ENCODE peak calls at places on chromosome 1, in four cellular contexts. Y is right lobe of liver, W is endothelial cell of umbilical vein, H is MM.1S. G is an unnamed sample. For H3K4me1, the result is how much of the 10 kb centered on the place peaks cover.

GRCh38 chr1:103058393-103058792 is 49.9 kb downstream of the COL11A1 start:
- DNase-seq in Y (no peak), W (no peak), H (no peak), G (no peak)

GRCh38 chr1:30981172-30981571 is 72.6 kb upstream of the SDC3 start:
- DNase-seq in Y (no peak), W (no peak), H (no peak), G (no peak)

GRCh38 chr1:91889717-91890459 is 3.9 kb upstream of the TGFBR3 start:
- DNase-seq in Y (no peak), W (peak), H (no peak), G (no peak)

GRCh38 chr1:167491586-167492408 is 26.5 kb downstream of the CD247 start:
- DNase-seq in Y (no peak), W (no peak), H (peak), G (no peak)

GRCh38 chr1:61322008-61322744 is 239.8 kb downstream of the NFIA start:
- DNase-seq in Y (no peak), W (no peak), H (no peak), G (no peak)

GRCh38 chr1:39199593-39199992 is 4.9 kb upstream of the MACF1 start:
- DNase-seq in Y (no peak), W (no peak), H (no peak), G (no peak)

GRCh38 chr1:94720091-94720793 is 99.9 kb upstream of the SLC44A3 start:
- DNase-seq in Y (no peak), W (no peak), H (no peak), G (no peak)

GRCh38 chr1:50369008-50369634 is 54.1 kb downstream of the DMRTA2 start:
- DNase-seq in Y (no peak), W (no peak), H (no peak), G (no peak)

GRCh38 chr1:78472851-78473496 is 17.8 kb upstream of the PTGFR start:
- DNase-seq in Y (no peak), W (no peak), H (no peak), G (no peak)

GRCh38 chr1:186535388-186536133 is 74.6 kb upstream of the PDC start:
- DNase-seq in Y (no peak), W (peak), H (no peak), G (no peak)

GRCh38 chr1:158931055-158931737 is at the start of gene PYHIN1:
- DNase-seq in Y (no peak), W (no peak), H (peak), G (no peak)

GRCh38 chr1:145751491-145752021 is 32.3 kb downstream of the CD160 start:
- DNase-seq in Y (no peak), W (peak), H (no peak), G (no peak)
- H3K4me3 ChIP-seq in Y (no peak), W (no peak), H (no peak), G (no peak)

DNA sequence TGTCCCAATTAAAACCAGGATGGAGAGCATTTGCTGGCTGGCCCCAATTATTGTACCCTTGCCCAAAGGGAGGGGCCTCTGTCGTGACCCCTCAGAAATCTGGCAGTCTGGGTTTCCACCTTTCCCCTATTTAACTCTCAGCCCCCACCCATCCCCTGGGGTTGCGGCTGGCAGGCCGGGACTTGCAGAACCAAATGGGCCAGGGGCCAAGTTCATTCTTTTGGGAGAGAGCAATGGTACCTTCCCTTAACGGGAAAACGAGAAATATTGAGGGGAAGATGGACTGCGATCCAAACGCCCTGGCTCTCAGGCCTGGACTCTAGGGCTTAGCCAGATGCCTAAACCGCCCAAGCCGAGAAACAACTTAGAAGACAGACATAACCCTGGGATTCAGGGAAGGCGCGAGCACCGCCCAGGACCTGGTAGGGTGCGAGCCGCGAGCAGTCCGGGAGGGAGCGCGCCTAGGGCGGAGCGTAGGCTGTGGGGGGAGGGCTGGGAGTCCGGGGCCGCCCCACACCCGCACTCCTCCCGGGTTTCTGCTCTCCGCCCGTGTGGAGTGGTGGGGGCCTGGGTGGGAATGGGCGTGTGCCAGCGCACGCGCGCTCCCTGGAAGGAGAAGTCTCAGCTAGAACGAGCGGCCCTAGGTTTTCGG is at the start of gene SLC27A3:
- DNase-seq in Y (peak), W (no peak), H (no peak), G (peak)
- H3K4me1 ChIP-seq in Y (under half), W (half or more), H (under half), G (under half)

DNA sequence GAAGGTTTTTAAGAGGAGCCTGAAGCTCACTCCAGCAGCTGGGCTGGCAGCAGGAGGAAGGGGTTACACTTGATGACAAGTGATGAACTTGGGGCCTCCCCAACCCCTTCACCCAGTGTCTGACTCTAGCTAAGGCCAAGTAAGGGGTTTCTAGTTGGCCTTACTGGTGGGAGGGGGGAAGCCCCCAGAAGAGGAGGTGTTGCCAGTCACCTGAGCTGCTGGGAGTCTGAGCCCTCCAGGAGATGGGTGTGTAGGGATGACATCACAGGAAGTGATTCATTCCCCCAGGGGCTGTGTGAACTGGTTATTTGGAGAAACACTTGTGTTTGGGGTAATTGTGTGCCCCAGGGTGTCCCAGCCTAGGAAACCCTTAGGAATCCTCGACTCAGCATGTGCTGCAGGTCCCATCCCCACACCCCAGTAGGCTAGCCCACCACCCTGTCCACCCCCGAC is 3.1 kb downstream of the PADI1 start:
- DNase-seq in Y (no peak), W (peak), H (no peak), G (no peak)
- H3K4me3 ChIP-seq in Y (no peak), W (no peak), H (no peak), G (no peak)

GRCh38 chr1:201480231-201481003 is 11.4 kb upstream of the PHLDA3 start:
- DNase-seq in Y (peak), W (no peak), H (peak), G (peak)
- H3K4me1 ChIP-seq in Y (under half), W (under half), H (under half), G (under half)

GRCh38 chr1:180911640-180912161 is 996 bp upstream of the KIAA1614 start:
- DNase-seq in Y (no peak), W (no peak), H (no peak), G (no peak)
- H3K4me3 ChIP-seq in Y (peak), W (no peak), H (peak), G (peak)

GRCh38 chr1:42311897-42312296 is 23.1 kb downstream of the FOXJ3 start:
- DNase-seq in Y (no peak), W (no peak), H (no peak), G (no peak)
- H3K4me1 ChIP-seq in Y (under half), W (under half), H (under half), G (under half)

GRCh38 chr1:116559304-116559761 is 11.5 kb downstream of the CD58 start:
- DNase-seq in Y (no peak), W (no peak), H (peak), G (no peak)

GRCh38 chr1:116558140-116558549 is 12.7 kb downstream of the CD58 start:
- DNase-seq in Y (no peak), W (no peak), H (no peak), G (no peak)

GRCh38 chr1:116557323-116557878 is 13.4 kb downstream of the CD58 start:
- DNase-seq in Y (no peak), W (no peak), H (no peak), G (no peak)

GRCh38 chr1:116554924-116555323 is 15.9 kb downstream of the CD58 start:
- DNase-seq in Y (no peak), W (no peak), H (no peak), G (no peak)

GRCh38 chr1:116556289-116557006 is 14.4 kb downstream of the CD58 start:
- DNase-seq in Y (no peak), W (no peak), H (peak), G (no peak)
- H3K4me3 ChIP-seq in Y (no peak), W (no peak), H (no peak), G (no peak)

GRCh38 chr1:180254854-180255253 is 24.8 kb downstream of the LHX4 start:
- DNase-seq in Y (no peak), W (no peak), H (no peak), G (no peak)
- H3K4me1 ChIP-seq in Y (under half), W (under half), H (under half), G (under half)

DNA sequence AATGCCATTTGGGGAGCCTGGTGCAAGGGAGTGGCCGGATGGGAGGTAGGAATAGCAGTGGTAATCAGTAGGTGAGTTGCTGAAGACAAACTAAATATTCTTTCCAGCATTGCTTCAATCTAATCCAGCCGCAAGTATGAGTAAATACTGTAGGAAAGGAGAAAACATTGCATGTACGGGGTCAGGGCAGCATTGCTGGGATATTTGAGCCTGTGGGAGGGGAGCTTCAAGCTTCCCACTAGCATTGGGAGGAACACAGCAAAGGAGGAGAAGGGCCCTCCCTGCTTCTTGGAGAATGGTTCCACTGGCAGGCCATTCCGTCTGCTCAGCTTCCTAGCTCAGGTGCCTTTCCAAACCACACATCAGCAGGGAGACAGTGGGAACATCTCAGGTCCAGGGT is 15.2 kb downstream of the CAPN2 start:
- DNase-seq in Y (no peak), W (no peak), H (no peak), G (no peak)
- H3K4me3 ChIP-seq in Y (no peak), W (no peak), H (no peak), G (no peak)

GRCh38 chr1:27877115-27877416 is 4.7 kb downstream of the THEMIS2 start:
- DNase-seq in Y (no peak), W (no peak), H (no peak), G (no peak)

GRCh38 chr1:27872802-27873665 is 690 bp downstream of the THEMIS2 start:
- DNase-seq in Y (no peak), W (peak), H (no peak), G (peak)

GRCh38 chr1:27872059-27872801 is at the start of gene THEMIS2:
- DNase-seq in Y (peak), W (peak), H (peak), G (peak)

GRCh38 chr1:27876341-27877114 is 4.2 kb downstream of the THEMIS2 start:
- DNase-seq in Y (no peak), W (no peak), H (no peak), G (peak)

GRCh38 chr1:27873671-27874384 is 1.5 kb downstream of the THEMIS2 start:
- DNase-seq in Y (no peak), W (peak), H (no peak), G (peak)
- H3K4me1 ChIP-seq in Y (under half), W (under half), H (under half), G (under half)